ENCODE peak calls at places on chromosome 14, in ten cellular contexts. R, X, N, I, U, C, Q, L, V and B are unnamed samples.

GRCh38 chr14:69625299-69626131 is 14.1 kb downstream of the SUSD6 start:
- DNase-seq in R (no peak), X (no peak), N (peak), I (no peak), U (peak), C (no peak), Q (peak), L (no peak), V (no peak), B (no peak)

GRCh38 chr14:93104961-93105360 is 10.8 kb downstream of the ITPK1 start:
- DNase-seq in R (no peak), X (no peak), N (no peak), I (no peak), U (no peak), C (no peak), Q (no peak), L (no peak), V (no peak), B (no peak)

GRCh38 chr14:32430326-32430725 is 101.2 kb downstream of the AKAP6 start:
- DNase-seq in R (no peak), X (no peak), N (no peak), I (no peak), U (peak), C (peak), Q (no peak), L (no peak), V (no peak), B (no peak)

GRCh38 chr14:74324945-74325361 is 22.2 kb upstream of the ABCD4 start:
- DNase-seq in R (peak), X (peak), N (no peak), I (peak), U (peak), C (peak), Q (no peak), L (peak), V (no peak), B (no peak)

GRCh38 chr14:88551094-88551870 is 3.5 kb downstream of the PTPN21 start:
- DNase-seq in R (peak), X (peak), N (no peak), I (peak), U (peak), C (peak), Q (peak), L (peak), V (peak), B (no peak)

GRCh38 chr14:64970041-64970440 is 2.1 kb downstream of the RAB15 start:
- DNase-seq in R (no peak), X (no peak), N (no peak), I (no peak), U (no peak), C (no peak), Q (no peak), L (no peak), V (no peak), B (no peak)

GRCh38 chr14:84566109-84566508 is 963.8 kb upstream of the FLRT2 start:
- DNase-seq in R (no peak), X (no peak), N (no peak), I (no peak), U (no peak), C (no peak), Q (no peak), L (no peak), V (no peak), B (no peak)

GRCh38 chr14:50362791-50363733 is 33.6 kb downstream of the CDKL1 start:
- DNase-seq in R (no peak), X (no peak), N (no peak), I (no peak), U (no peak), C (no peak), Q (no peak), L (peak), V (no peak), B (no peak)

GRCh38 chr14:82855912-82856381 is 1322.3 kb upstream of the SEL1L start:
- DNase-seq in R (no peak), X (peak), N (no peak), I (no peak), U (peak), C (no peak), Q (no peak), L (no peak), V (no peak), B (peak)

GRCh38 chr14:93958567-93959238 is 17.7 kb downstream of the ASB2 start:
- DNase-seq in R (no peak), X (no peak), N (no peak), I (no peak), U (peak), C (no peak), Q (no peak), L (no peak), V (no peak), B (no peak)

GRCh38 chr14:50410921-50411320 is 14.2 kb upstream of the CDKL1 start:
- DNase-seq in R (no peak), X (no peak), N (no peak), I (no peak), U (peak), C (peak), Q (no peak), L (peak), V (no peak), B (no peak)

GRCh38 chr14:76203086-76204001 is 51.6 kb downstream of the GPATCH2L start:
- DNase-seq in R (no peak), X (no peak), N (no peak), I (no peak), U (peak), C (peak), Q (peak), L (peak), V (peak), B (peak)

GRCh38 chr14:86541969-86542368 is 1012.0 kb downstream of the FLRT2 start:
- DNase-seq in R (peak), X (no peak), N (no peak), I (no peak), U (no peak), C (no peak), Q (no peak), L (no peak), V (no peak), B (no peak)